ENCODE peak calls at places on chromosomes 13 and 19, in five cellular contexts. P, V, G, Z and X are unnamed samples.

GRCh38 chr13:31201341-31202024 is 1.7 kb downstream of the B3GLCT start:
- DNase-seq in P (no peak), V (no peak), G (no peak), Z (no peak), X (no peak)

GRCh38 chr13:95623141-95623540 is 21.4 kb downstream of the DZIP1 start:
- DNase-seq in P (no peak), V (no peak), G (no peak), Z (no peak), X (no peak)

GRCh38 chr13:108963846-108964600 is 334.6 kb downstream of the MYO16 start:
- DNase-seq in P (no peak), V (no peak), G (no peak), Z (no peak), X (no peak)

GRCh38 chr13:77506874-77507273 is 28.6 kb upstream of the SCEL start:
- DNase-seq in P (no peak), V (no peak), G (no peak), Z (peak; percentile 2), X (no peak)

GRCh38 chr13:110442946-110443632 is 118.4 kb downstream of the RAB20 start:
- DNase-seq in P (no peak), V (no peak), G (no peak), Z (no peak), X (no peak)

GRCh38 chr13:97629601-97630272 is 195.8 kb downstream of the RAP2A start:
- DNase-seq in P (no peak), V (no peak), G (no peak), Z (peak; percentile 7), X (no peak)

GRCh38 chr13:52711277-52711676 is 28.3 kb downstream of the CNMD start:
- DNase-seq in P (no peak), V (peak; percentile 66), G (no peak), Z (no peak), X (no peak)

GRCh38 chr19:7554990-7555864 is 19.7 kb downstream of the PNPLA6 start:
- DNase-seq in P (no peak), V (peak; percentile 46), G (peak; percentile 59), Z (no peak), X (no peak)

GRCh38 chr19:4009990-4010807 is 2.7 kb downstream of the PIAS4 start:
- DNase-seq in P (no peak), V (no peak), G (no peak), Z (no peak), X (peak; percentile 80)

GRCh38 chr13:89584058-89584457 is 1763.4 kb upstream of the MIR17HG start:
- DNase-seq in P (no peak), V (no peak), G (no peak), Z (no peak), X (no peak)

GRCh38 chr13:103371271-103371670 is 305.1 kb upstream of the SLC10A2 start:
- DNase-seq in P (no peak), V (no peak), G (no peak), Z (no peak), X (no peak)

GRCh38 chr19:56654151-56654550 is 11.2 kb downstream of the SMIM17 start:
- DNase-seq in P (no peak), V (no peak), G (no peak), Z (no peak), X (no peak)

GRCh38 chr19:35751839-35752745 is 3.7 kb downstream of the LIN37 start:
- DNase-seq in P (no peak), V (no peak), G (peak; percentile 55), Z (no peak), X (peak; percentile 86)

GRCh38 chr13:91704398-91704797 is 306.0 kb downstream of the GPC5 start:
- DNase-seq in P (no peak), V (no peak), G (no peak), Z (no peak), X (no peak)

GRCh38 chr19:16262618-16263017 is 62.0 kb upstream of the KLF2 start:
- DNase-seq in P (no peak), V (no peak), G (no peak), Z (no peak), X (no peak)

GRCh38 chr19:13208131-13208963 is 58.1 kb downstream of the IER2 start:
- DNase-seq in P (no peak), V (peak; percentile 38), G (no peak), Z (peak; percentile 12), X (no peak)

GRCh38 chr13:26658491-26658890 is 101.0 kb downstream of the WASF3 start:
- DNase-seq in P (no peak), V (peak; percentile 70), G (no peak), Z (peak; percentile 15), X (no peak)

GRCh38 chr13:100541882-100542545 is 46.6 kb downstream of the GGACT start:
- DNase-seq in P (no peak), V (peak; percentile 41), G (no peak), Z (no peak), X (no peak)